ENCODE peak calls at places on chromosomes 6 and 20, in six cellular contexts. D, R, J, Y, S and I are unnamed samples.

GRCh38 chr6:151763938-151764680 is 43.4 kb upstream of the ESR1 start:
- DNase-seq in D (peak; percentile 91), R (peak; percentile 81), J (peak; percentile 95), Y (peak; percentile 82), S (peak; percentile 46), I (peak; percentile 91)

GRCh38 chr20:9627219-9627618 is 112.8 kb downstream of the LAMP5 start:
- DNase-seq in D (no peak), R (no peak), J (no peak), Y (no peak), S (no peak), I (no peak)

GRCh38 chr20:12289476-12289875 is 371.8 kb downstream of the BTBD3 start:
- DNase-seq in D (no peak), R (no peak), J (no peak), Y (no peak), S (no peak), I (no peak)

GRCh38 chr6:387293-387694 is 4.3 kb upstream of the IRF4 start:
- DNase-seq in D (no peak), R (no peak), J (peak; percentile 12), Y (no peak), S (no peak), I (no peak)

GRCh38 chr20:24291066-24291465 is 178.4 kb upstream of the SYNDIG1 start:
- DNase-seq in D (no peak), R (no peak), J (no peak), Y (no peak), S (no peak), I (no peak)

GRCh38 chr6:91566467-91566866 is 979.6 kb upstream of the MAP3K7 start:
- DNase-seq in D (no peak), R (peak; percentile 74), J (no peak), Y (no peak), S (no peak), I (no peak)

GRCh38 chr20:2752631-2753455 is 47.6 kb downstream of the CPXM1 start:
- DNase-seq in D (peak; percentile 83), R (no peak), J (peak; percentile 57), Y (no peak), S (peak; percentile 58), I (no peak)

GRCh38 chr6:6712258-6712978 is 123.9 kb downstream of the LY86 start:
- DNase-seq in D (no peak), R (peak; percentile 96), J (peak; percentile 85), Y (no peak), S (peak; percentile 83), I (peak; percentile 65)

GRCh38 chr6:42104095-42104806 is 38.2 kb downstream of the C6orf132 start:
- DNase-seq in D (peak; percentile 91), R (no peak), J (peak; percentile 90), Y (peak; percentile 86), S (peak; percentile 61), I (peak; percentile 65)

GRCh38 chr6:72709436-72709835 is 87.6 kb downstream of the KCNQ5 start:
- DNase-seq in D (no peak), R (no peak), J (no peak), Y (no peak), S (no peak), I (no peak)

GRCh38 chr6:25582101-25582500 is 69.9 kb upstream of the SCGN start:
- DNase-seq in D (no peak), R (no peak), J (no peak), Y (no peak), S (no peak), I (no peak)

GRCh38 chr6:122930252-122931180 is 65.5 kb upstream of the CLVS2 start:
- DNase-seq in D (no peak), R (no peak), J (no peak), Y (no peak), S (no peak), I (no peak)

GRCh38 chr20:23782366-23782983 is 31.7 kb upstream of the CST1 start:
- DNase-seq in D (no peak), R (no peak), J (peak; percentile 43), Y (peak; percentile 44), S (no peak), I (no peak)

GRCh38 chr6:127457444-127458064 is 1.6 kb downstream of the KIAA0408 start:
- DNase-seq in D (no peak), R (peak; percentile 80), J (peak; percentile 94), Y (no peak), S (no peak), I (no peak)

GRCh38 chr20:36571564-36572504 is 1.6 kb upstream of the TGIF2 start:
- DNase-seq in D (no peak), R (no peak), J (no peak), Y (no peak), S (peak; percentile 73), I (no peak)

DNA sequence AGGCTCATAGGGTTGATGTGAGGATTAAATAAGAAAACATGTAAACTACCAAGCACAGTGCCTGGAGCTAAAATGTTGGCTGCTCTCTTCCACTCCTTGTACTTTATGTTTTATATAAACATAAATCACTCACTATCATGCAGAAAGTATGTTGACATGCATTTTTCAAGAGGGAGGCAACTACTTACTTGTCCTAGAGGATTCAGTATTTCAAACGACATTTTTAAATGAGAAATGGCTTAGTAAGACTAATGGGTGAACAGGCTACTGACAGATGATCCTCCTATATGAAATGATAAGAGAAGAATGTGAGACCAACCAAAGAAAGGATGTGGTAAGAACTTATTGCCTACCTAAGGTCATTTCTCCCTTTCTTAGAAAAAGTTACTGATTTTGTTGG is 21.0 kb downstream of the LATS1 start:
- DNase-seq in D (no peak), R (peak; percentile 58), J (peak; percentile 20), Y (no peak), S (no peak), I (no peak)
- H3K36me3 ChIP-seq in D (peaks cover 51% of the 10 kb centered on the region), R (peaks cover 21% of the 10 kb centered on the region), J (peaks cover 3% of the 10 kb centered on the region), Y (no peaks in the 10 kb centered on the region), S (peaks cover 19% of the 10 kb centered on the region), I (no peaks in the 10 kb centered on the region)

DNA sequence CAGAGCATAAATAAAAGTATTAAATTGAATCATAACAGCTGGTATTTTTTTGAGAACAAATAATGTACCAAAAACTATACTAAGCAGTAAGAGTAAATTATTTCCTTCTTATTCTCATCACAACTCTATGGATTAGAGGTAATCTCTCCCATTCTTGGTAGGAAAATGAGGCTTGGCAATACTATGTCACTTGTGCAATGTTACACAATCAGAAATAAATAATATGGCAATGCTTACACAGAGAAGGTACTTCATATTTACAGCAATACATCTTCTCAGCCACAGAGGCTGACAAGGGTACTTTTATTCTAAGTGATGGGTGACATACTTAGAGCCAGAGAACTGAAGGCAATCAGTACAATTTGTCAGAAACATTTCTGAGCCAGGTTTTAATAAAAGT is 3.9 kb downstream of the DST start:
- DNase-seq in D (no peak), R (no peak), J (no peak), Y (no peak), S (no peak), I (no peak)
- H3K36me3 ChIP-seq in D (peaks cover 3% of the 10 kb centered on the region), R (peaks cover 49% of the 10 kb centered on the region), J (peaks cover 36% of the 10 kb centered on the region), Y (no peaks in the 10 kb centered on the region), S (peaks cover 5% of the 10 kb centered on the region), I (no peaks in the 10 kb centered on the region)

DNA sequence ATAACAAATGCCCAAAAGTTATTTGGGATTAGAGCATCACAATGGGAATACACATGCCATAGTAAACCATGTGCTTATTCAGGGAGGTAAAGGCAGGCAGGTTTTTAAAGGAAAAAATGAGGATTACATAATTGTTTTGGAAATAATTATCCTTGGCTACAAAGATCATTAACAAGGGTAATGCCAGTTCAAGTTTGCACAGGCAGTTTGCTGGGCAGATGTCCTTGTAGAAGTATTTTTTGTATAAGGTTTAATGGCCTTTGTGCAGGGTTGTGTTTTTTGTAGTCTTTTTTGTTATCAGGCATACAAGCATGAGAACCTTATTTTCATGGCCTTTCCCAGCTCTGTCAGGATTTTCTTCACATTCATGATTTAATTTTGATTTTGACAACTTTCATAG is 24.7 kb downstream of the FBXO9 start:
- DNase-seq in D (no peak), R (no peak), J (no peak), Y (no peak), S (no peak), I (no peak)
- H3K36me3 ChIP-seq in D (peaks cover 98% of the 10 kb centered on the region), R (peaks cover 48% of the 10 kb centered on the region), J (peaks cover 73% of the 10 kb centered on the region), Y (no peaks in the 10 kb centered on the region), S (peaks cover 29% of the 10 kb centered on the region), I (no peaks in the 10 kb centered on the region)

DNA sequence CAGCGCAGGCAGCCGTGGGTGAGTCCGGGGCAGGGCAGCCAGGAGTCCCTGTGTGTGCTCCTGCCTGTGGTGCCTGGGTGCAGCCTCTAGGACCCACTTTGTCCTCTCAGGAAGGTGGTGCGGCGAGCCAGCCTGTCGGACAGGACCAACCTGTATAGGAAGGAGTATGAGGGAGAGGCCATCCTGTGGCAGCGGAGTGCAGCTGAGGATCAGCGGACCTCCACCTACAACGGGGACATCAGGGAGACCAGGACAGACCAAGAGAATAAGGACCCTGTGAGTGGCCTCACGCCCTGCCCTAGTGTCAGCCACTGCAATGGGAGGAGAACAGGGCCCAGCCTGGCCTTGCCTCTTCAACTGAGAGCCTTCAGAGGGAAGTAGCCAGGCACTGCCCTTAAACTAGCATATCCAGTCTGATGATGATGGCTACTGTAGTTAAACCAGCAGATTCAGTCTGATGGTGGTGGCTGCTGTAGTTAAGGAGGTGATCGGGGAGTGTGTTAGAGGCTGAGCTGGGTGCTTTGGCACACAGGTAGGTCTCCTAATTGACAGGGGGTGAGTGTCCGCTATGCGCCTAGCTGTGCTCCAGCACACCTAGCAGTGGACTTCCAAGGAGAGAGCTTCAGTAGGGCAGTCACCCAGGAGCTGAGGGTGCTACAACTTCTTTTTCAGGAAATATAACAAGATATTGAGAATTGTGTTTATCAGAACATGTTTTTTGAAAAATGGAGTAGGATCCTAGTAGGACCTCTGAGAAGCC is 18.1 kb upstream of the FAM83D start:
- DNase-seq in D (peak; percentile 69), R (no peak), J (no peak), Y (no peak), S (no peak), I (no peak)
- H3K36me3 ChIP-seq in D (peaks cover 20% of the 10 kb centered on the region), R (no peaks in the 10 kb centered on the region), J (no peaks in the 10 kb centered on the region), Y (no peaks in the 10 kb centered on the region), S (no peaks in the 10 kb centered on the region), I (no peaks in the 10 kb centered on the region)